ENCODE peak calls at places on chromosomes 12 and 14, in five cellular contexts. One of them, this sample, is unnamed.
A peak's percentile ranks its signal among the peaks of the same experiment; 100 is the strongest.

GRCh38 chr12:47075192-47076084 is 4.0 kb upstream of the PCED1B start:
- DNase-seq in activated CD4-positive, alpha-beta T cell treated with anti-CD3 and anti-CD28 coated beads, Interleukin-2, amount 10 ng/mL, durations not matched to agents 7 days and 5 days: no peak
- DNase-seq in OCI-LY7: no peak
- DNase-seq in HFF-Myc: no peak
- DNase-seq in activated T-cell treated with anti-CD3 and anti-CD28 coated beads, Interleukin-2, amount 50 U/mL, for 72 hours: no peak
- DNase-seq in this sample: no peak

GRCh38 chr14:104394606-104394910 is 185.0 kb upstream of the C14orf180 start:
- DNase-seq in activated CD4-positive, alpha-beta T cell treated with anti-CD3 and anti-CD28 coated beads, Interleukin-2, amount 10 ng/mL, durations not matched to agents 7 days and 5 days: no peak
- DNase-seq in OCI-LY7: peak; percentile 55
- DNase-seq in HFF-Myc: no peak
- DNase-seq in activated T-cell treated with anti-CD3 and anti-CD28 coated beads, Interleukin-2, amount 50 U/mL, for 72 hours: no peak
- DNase-seq in this sample: no peak

GRCh38 chr14:68278568-68279436 is 459.2 kb downstream of the RAD51B start:
- DNase-seq in activated CD4-positive, alpha-beta T cell treated with anti-CD3 and anti-CD28 coated beads, Interleukin-2, amount 10 ng/mL, durations not matched to agents 7 days and 5 days: no peak
- DNase-seq in OCI-LY7: no peak
- DNase-seq in HFF-Myc: peak; percentile 43
- DNase-seq in activated T-cell treated with anti-CD3 and anti-CD28 coated beads, Interleukin-2, amount 50 U/mL, for 72 hours: no peak
- DNase-seq in this sample: no peak

GRCh38 chr14:73870525-73871235 is 16.0 kb upstream of the ZNF410 start:
- DNase-seq in activated CD4-positive, alpha-beta T cell treated with anti-CD3 and anti-CD28 coated beads, Interleukin-2, amount 10 ng/mL, durations not matched to agents 7 days and 5 days: no peak
- DNase-seq in OCI-LY7: no peak
- DNase-seq in HFF-Myc: no peak
- DNase-seq in activated T-cell treated with anti-CD3 and anti-CD28 coated beads, Interleukin-2, amount 50 U/mL, for 72 hours: no peak
- DNase-seq in this sample: no peak

GRCh38 chr14:56131004-56131864 is 13.0 kb downstream of the PELI2 start:
- DNase-seq in activated CD4-positive, alpha-beta T cell treated with anti-CD3 and anti-CD28 coated beads, Interleukin-2, amount 10 ng/mL, durations not matched to agents 7 days and 5 days: no peak
- DNase-seq in OCI-LY7: no peak
- DNase-seq in HFF-Myc: no peak
- DNase-seq in activated T-cell treated with anti-CD3 and anti-CD28 coated beads, Interleukin-2, amount 50 U/mL, for 72 hours: peak; percentile 21
- DNase-seq in this sample: no peak

GRCh38 chr14:36935976-36936678 is 236.3 kb downstream of the SLC25A21 start:
- DNase-seq in activated CD4-positive, alpha-beta T cell treated with anti-CD3 and anti-CD28 coated beads, Interleukin-2, amount 10 ng/mL, durations not matched to agents 7 days and 5 days: no peak
- DNase-seq in OCI-LY7: no peak
- DNase-seq in HFF-Myc: no peak
- DNase-seq in activated T-cell treated with anti-CD3 and anti-CD28 coated beads, Interleukin-2, amount 50 U/mL, for 72 hours: no peak
- DNase-seq in this sample: no peak

GRCh38 chr12:98758331-98758730 is 113.2 kb downstream of the APAF1 start:
- DNase-seq in activated CD4-positive, alpha-beta T cell treated with anti-CD3 and anti-CD28 coated beads, Interleukin-2, amount 10 ng/mL, durations not matched to agents 7 days and 5 days: no peak
- DNase-seq in OCI-LY7: no peak
- DNase-seq in HFF-Myc: no peak
- DNase-seq in activated T-cell treated with anti-CD3 and anti-CD28 coated beads, Interleukin-2, amount 50 U/mL, for 72 hours: no peak
- DNase-seq in this sample: no peak

GRCh38 chr12:22625671-22626251 is 790 bp downstream of the ETNK1 start:
- DNase-seq in activated CD4-positive, alpha-beta T cell treated with anti-CD3 and anti-CD28 coated beads, Interleukin-2, amount 10 ng/mL, durations not matched to agents 7 days and 5 days: peak; percentile 37
- DNase-seq in OCI-LY7: peak; percentile 36
- DNase-seq in HFF-Myc: peak; percentile 17
- DNase-seq in activated T-cell treated with anti-CD3 and anti-CD28 coated beads, Interleukin-2, amount 50 U/mL, for 72 hours: peak; percentile 39
- DNase-seq in this sample: no peak

GRCh38 chr12:80186727-80187217 is 87.4 kb downstream of the OTOGL start:
- DNase-seq in activated CD4-positive, alpha-beta T cell treated with anti-CD3 and anti-CD28 coated beads, Interleukin-2, amount 10 ng/mL, durations not matched to agents 7 days and 5 days: peak; percentile 55
- DNase-seq in OCI-LY7: peak; percentile 50
- DNase-seq in HFF-Myc: peak; percentile 97
- DNase-seq in activated T-cell treated with anti-CD3 and anti-CD28 coated beads, Interleukin-2, amount 50 U/mL, for 72 hours: peak; percentile 6
- DNase-seq in this sample: peak; percentile 65

GRCh38 chr14:21978184-21978998 is 304.8 kb upstream of the OR4E1 start:
- DNase-seq in activated CD4-positive, alpha-beta T cell treated with anti-CD3 and anti-CD28 coated beads, Interleukin-2, amount 10 ng/mL, durations not matched to agents 7 days and 5 days: peak; percentile 79
- DNase-seq in OCI-LY7: peak; percentile 66
- DNase-seq in HFF-Myc: no peak
- DNase-seq in activated T-cell treated with anti-CD3 and anti-CD28 coated beads, Interleukin-2, amount 50 U/mL, for 72 hours: peak; percentile 73
- DNase-seq in this sample: no peak

GRCh38 chr14:99619873-99620834 is 16.1 kb upstream of the CCDC85C start:
- DNase-seq in activated CD4-positive, alpha-beta T cell treated with anti-CD3 and anti-CD28 coated beads, Interleukin-2, amount 10 ng/mL, durations not matched to agents 7 days and 5 days: no peak
- DNase-seq in OCI-LY7: no peak
- DNase-seq in HFF-Myc: no peak
- DNase-seq in activated T-cell treated with anti-CD3 and anti-CD28 coated beads, Interleukin-2, amount 50 U/mL, for 72 hours: no peak
- DNase-seq in this sample: no peak

GRCh38 chr14:37019488-37019887 is 152.9 kb downstream of the SLC25A21 start:
- DNase-seq in activated CD4-positive, alpha-beta T cell treated with anti-CD3 and anti-CD28 coated beads, Interleukin-2, amount 10 ng/mL, durations not matched to agents 7 days and 5 days: no peak
- DNase-seq in OCI-LY7: peak; percentile 5
- DNase-seq in HFF-Myc: no peak
- DNase-seq in activated T-cell treated with anti-CD3 and anti-CD28 coated beads, Interleukin-2, amount 50 U/mL, for 72 hours: no peak
- DNase-seq in this sample: no peak

GRCh38 chr14:50311337-50311973 is 574 bp downstream of the L2HGDH start:
- DNase-seq in activated CD4-positive, alpha-beta T cell treated with anti-CD3 and anti-CD28 coated beads, Interleukin-2, amount 10 ng/mL, durations not matched to agents 7 days and 5 days: no peak
- DNase-seq in OCI-LY7: no peak
- DNase-seq in HFF-Myc: no peak
- DNase-seq in activated T-cell treated with anti-CD3 and anti-CD28 coated beads, Interleukin-2, amount 50 U/mL, for 72 hours: no peak
- DNase-seq in this sample: no peak

GRCh38 chr12:8554451-8555195 is 13.9 kb upstream of the CLEC4E start:
- DNase-seq in activated CD4-positive, alpha-beta T cell treated with anti-CD3 and anti-CD28 coated beads, Interleukin-2, amount 10 ng/mL, durations not matched to agents 7 days and 5 days: no peak
- DNase-seq in OCI-LY7: no peak
- DNase-seq in HFF-Myc: peak; percentile 5
- DNase-seq in activated T-cell treated with anti-CD3 and anti-CD28 coated beads, Interleukin-2, amount 50 U/mL, for 72 hours: no peak
- DNase-seq in this sample: no peak

GRCh38 chr14:60002819-60003492 is 83.0 kb downstream of the LRRC9 start:
- DNase-seq in activated CD4-positive, alpha-beta T cell treated with anti-CD3 and anti-CD28 coated beads, Interleukin-2, amount 10 ng/mL, durations not matched to agents 7 days and 5 days: no peak
- DNase-seq in OCI-LY7: no peak
- DNase-seq in HFF-Myc: no peak
- DNase-seq in activated T-cell treated with anti-CD3 and anti-CD28 coated beads, Interleukin-2, amount 50 U/mL, for 72 hours: no peak
- DNase-seq in this sample: no peak

GRCh38 chr12:2339022-2339431 is 286.2 kb downstream of the CACNA1C start:
- DNase-seq in activated CD4-positive, alpha-beta T cell treated with anti-CD3 and anti-CD28 coated beads, Interleukin-2, amount 10 ng/mL, durations not matched to agents 7 days and 5 days: no peak
- DNase-seq in OCI-LY7: no peak
- DNase-seq in HFF-Myc: no peak
- DNase-seq in activated T-cell treated with anti-CD3 and anti-CD28 coated beads, Interleukin-2, amount 50 U/mL, for 72 hours: no peak
- DNase-seq in this sample: no peak

GRCh38 chr14:59438148-59438766 is 26.9 kb downstream of the GPR135 start:
- DNase-seq in activated CD4-positive, alpha-beta T cell treated with anti-CD3 and anti-CD28 coated beads, Interleukin-2, amount 10 ng/mL, durations not matched to agents 7 days and 5 days: no peak
- DNase-seq in OCI-LY7: no peak
- DNase-seq in HFF-Myc: no peak
- DNase-seq in activated T-cell treated with anti-CD3 and anti-CD28 coated beads, Interleukin-2, amount 50 U/mL, for 72 hours: no peak
- DNase-seq in this sample: no peak

GRCh38 chr14:85702937-85703336 is 173.0 kb downstream of the FLRT2 start:
- DNase-seq in activated CD4-positive, alpha-beta T cell treated with anti-CD3 and anti-CD28 coated beads, Interleukin-2, amount 10 ng/mL, durations not matched to agents 7 days and 5 days: no peak
- DNase-seq in OCI-LY7: no peak
- DNase-seq in HFF-Myc: no peak
- DNase-seq in activated T-cell treated with anti-CD3 and anti-CD28 coated beads, Interleukin-2, amount 50 U/mL, for 72 hours: no peak
- DNase-seq in this sample: no peak

GRCh38 chr14:37197421-37198272 is at the start of gene MIPOL1:
- DNase-seq in activated CD4-positive, alpha-beta T cell treated with anti-CD3 and anti-CD28 coated beads, Interleukin-2, amount 10 ng/mL, durations not matched to agents 7 days and 5 days: peak; percentile 7
- DNase-seq in OCI-LY7: no peak
- DNase-seq in HFF-Myc: peak; percentile 27
- DNase-seq in activated T-cell treated with anti-CD3 and anti-CD28 coated beads, Interleukin-2, amount 50 U/mL, for 72 hours: peak; percentile 16
- DNase-seq in this sample: peak; percentile 20

GRCh38 chr12:25949343-25949742 is 9.1 kb upstream of the RASSF8 start:
- DNase-seq in activated CD4-positive, alpha-beta T cell treated with anti-CD3 and anti-CD28 coated beads, Interleukin-2, amount 10 ng/mL, durations not matched to agents 7 days and 5 days: no peak
- DNase-seq in OCI-LY7: no peak
- DNase-seq in HFF-Myc: no peak
- DNase-seq in activated T-cell treated with anti-CD3 and anti-CD28 coated beads, Interleukin-2, amount 50 U/mL, for 72 hours: no peak
- DNase-seq in this sample: no peak

GRCh38 chr14:99129211-99129696 is 142.7 kb downstream of the BCL11B start:
- DNase-seq in activated CD4-positive, alpha-beta T cell treated with anti-CD3 and anti-CD28 coated beads, Interleukin-2, amount 10 ng/mL, durations not matched to agents 7 days and 5 days: no peak
- DNase-seq in OCI-LY7: no peak
- DNase-seq in HFF-Myc: no peak
- DNase-seq in activated T-cell treated with anti-CD3 and anti-CD28 coated beads, Interleukin-2, amount 50 U/mL, for 72 hours: no peak
- DNase-seq in this sample: no peak

GRCh38 chr14:72479471-72479931 is 414.4 kb downstream of the DPF3 start:
- DNase-seq in activated CD4-positive, alpha-beta T cell treated with anti-CD3 and anti-CD28 coated beads, Interleukin-2, amount 10 ng/mL, durations not matched to agents 7 days and 5 days: no peak
- DNase-seq in OCI-LY7: no peak
- DNase-seq in HFF-Myc: no peak
- DNase-seq in activated T-cell treated with anti-CD3 and anti-CD28 coated beads, Interleukin-2, amount 50 U/mL, for 72 hours: peak; percentile 15
- DNase-seq in this sample: no peak

GRCh38 chr12:11787921-11788849 is 138.7 kb downstream of the ETV6 start:
- DNase-seq in activated CD4-positive, alpha-beta T cell treated with anti-CD3 and anti-CD28 coated beads, Interleukin-2, amount 10 ng/mL, durations not matched to agents 7 days and 5 days: no peak
- DNase-seq in OCI-LY7: peak; percentile 66
- DNase-seq in HFF-Myc: no peak
- DNase-seq in activated T-cell treated with anti-CD3 and anti-CD28 coated beads, Interleukin-2, amount 50 U/mL, for 72 hours: no peak
- DNase-seq in this sample: no peak

GRCh38 chr12:24918596-24918995 is 30.3 kb downstream of the BCAT1 start:
- DNase-seq in activated CD4-positive, alpha-beta T cell treated with anti-CD3 and anti-CD28 coated beads, Interleukin-2, amount 10 ng/mL, durations not matched to agents 7 days and 5 days: no peak
- DNase-seq in OCI-LY7: no peak
- DNase-seq in HFF-Myc: no peak
- DNase-seq in activated T-cell treated with anti-CD3 and anti-CD28 coated beads, Interleukin-2, amount 50 U/mL, for 72 hours: no peak
- DNase-seq in this sample: no peak

GRCh38 chr12:116048886-116049285 is 228.6 kb downstream of the MED13L start:
- DNase-seq in activated CD4-positive, alpha-beta T cell treated with anti-CD3 and anti-CD28 coated beads, Interleukin-2, amount 10 ng/mL, durations not matched to agents 7 days and 5 days: no peak
- DNase-seq in OCI-LY7: no peak
- DNase-seq in HFF-Myc: no peak
- DNase-seq in activated T-cell treated with anti-CD3 and anti-CD28 coated beads, Interleukin-2, amount 50 U/mL, for 72 hours: no peak
- DNase-seq in this sample: no peak

GRCh38 chr12:65675141-65675621 is 149.1 kb upstream of the HMGA2 start:
- DNase-seq in activated CD4-positive, alpha-beta T cell treated with anti-CD3 and anti-CD28 coated beads, Interleukin-2, amount 10 ng/mL, durations not matched to agents 7 days and 5 days: no peak
- DNase-seq in OCI-LY7: no peak
- DNase-seq in HFF-Myc: no peak
- DNase-seq in activated T-cell treated with anti-CD3 and anti-CD28 coated beads, Interleukin-2, amount 50 U/mL, for 72 hours: no peak
- DNase-seq in this sample: no peak

GRCh38 chr12:106739815-106740552 is 34.5 kb upstream of the RIC8B start:
- DNase-seq in activated CD4-positive, alpha-beta T cell treated with anti-CD3 and anti-CD28 coated beads, Interleukin-2, amount 10 ng/mL, durations not matched to agents 7 days and 5 days: no peak
- DNase-seq in OCI-LY7: no peak
- DNase-seq in HFF-Myc: no peak
- DNase-seq in activated T-cell treated with anti-CD3 and anti-CD28 coated beads, Interleukin-2, amount 50 U/mL, for 72 hours: no peak
- DNase-seq in this sample: no peak

GRCh38 chr12:124318336-124319020 is 23.6 kb downstream of the RFLNA start:
- DNase-seq in activated CD4-positive, alpha-beta T cell treated with anti-CD3 and anti-CD28 coated beads, Interleukin-2, amount 10 ng/mL, durations not matched to agents 7 days and 5 days: no peak
- DNase-seq in OCI-LY7: no peak
- DNase-seq in HFF-Myc: no peak
- DNase-seq in activated T-cell treated with anti-CD3 and anti-CD28 coated beads, Interleukin-2, amount 50 U/mL, for 72 hours: no peak
- DNase-seq in this sample: no peak

GRCh38 chr14:56216631-56217379 is 98.6 kb downstream of the PELI2 start:
- DNase-seq in activated CD4-positive, alpha-beta T cell treated with anti-CD3 and anti-CD28 coated beads, Interleukin-2, amount 10 ng/mL, durations not matched to agents 7 days and 5 days: no peak
- DNase-seq in OCI-LY7: no peak
- DNase-seq in HFF-Myc: no peak
- DNase-seq in activated T-cell treated with anti-CD3 and anti-CD28 coated beads, Interleukin-2, amount 50 U/mL, for 72 hours: no peak
- DNase-seq in this sample: no peak

GRCh38 chr12:46369095-46369473 is 3.5 kb downstream of the SLC38A2 start:
- DNase-seq in activated CD4-positive, alpha-beta T cell treated with anti-CD3 and anti-CD28 coated beads, Interleukin-2, amount 10 ng/mL, durations not matched to agents 7 days and 5 days: no peak
- DNase-seq in OCI-LY7: no peak
- DNase-seq in HFF-Myc: no peak
- DNase-seq in activated T-cell treated with anti-CD3 and anti-CD28 coated beads, Interleukin-2, amount 50 U/mL, for 72 hours: no peak
- DNase-seq in this sample: no peak

GRCh38 chr14:68939893-68940613 is 39.0 kb downstream of the ACTN1 start:
- DNase-seq in activated CD4-positive, alpha-beta T cell treated with anti-CD3 and anti-CD28 coated beads, Interleukin-2, amount 10 ng/mL, durations not matched to agents 7 days and 5 days: no peak
- DNase-seq in OCI-LY7: no peak
- DNase-seq in HFF-Myc: peak; percentile 69
- DNase-seq in activated T-cell treated with anti-CD3 and anti-CD28 coated beads, Interleukin-2, amount 50 U/mL, for 72 hours: no peak
- DNase-seq in this sample: no peak

GRCh38 chr12:110917467-110917866 is 2.9 kb downstream of the MYL2 start:
- DNase-seq in activated CD4-positive, alpha-beta T cell treated with anti-CD3 and anti-CD28 coated beads, Interleukin-2, amount 10 ng/mL, durations not matched to agents 7 days and 5 days: no peak
- DNase-seq in OCI-LY7: no peak
- DNase-seq in HFF-Myc: no peak
- DNase-seq in activated T-cell treated with anti-CD3 and anti-CD28 coated beads, Interleukin-2, amount 50 U/mL, for 72 hours: no peak
- DNase-seq in this sample: no peak

GRCh38 chr12:54285150-54286041 is 4.9 kb downstream of the HNRNPA1 start:
- DNase-seq in activated CD4-positive, alpha-beta T cell treated with anti-CD3 and anti-CD28 coated beads, Interleukin-2, amount 10 ng/mL, durations not matched to agents 7 days and 5 days: no peak
- DNase-seq in OCI-LY7: no peak
- DNase-seq in HFF-Myc: no peak
- DNase-seq in activated T-cell treated with anti-CD3 and anti-CD28 coated beads, Interleukin-2, amount 50 U/mL, for 72 hours: no peak
- DNase-seq in this sample: no peak

GRCh38 chr12:121668750-121669524 is 517 bp downstream of the MORN3 start:
- DNase-seq in activated CD4-positive, alpha-beta T cell treated with anti-CD3 and anti-CD28 coated beads, Interleukin-2, amount 10 ng/mL, durations not matched to agents 7 days and 5 days: peak; percentile 67
- DNase-seq in OCI-LY7: peak; percentile 70
- DNase-seq in HFF-Myc: no peak
- DNase-seq in activated T-cell treated with anti-CD3 and anti-CD28 coated beads, Interleukin-2, amount 50 U/mL, for 72 hours: peak; percentile 56
- DNase-seq in this sample: no peak

GRCh38 chr14:72643317-72643801 is 250.5 kb downstream of the DPF3 start:
- DNase-seq in activated CD4-positive, alpha-beta T cell treated with anti-CD3 and anti-CD28 coated beads, Interleukin-2, amount 10 ng/mL, durations not matched to agents 7 days and 5 days: no peak
- DNase-seq in OCI-LY7: no peak
- DNase-seq in HFF-Myc: peak; percentile 94
- DNase-seq in activated T-cell treated with anti-CD3 and anti-CD28 coated beads, Interleukin-2, amount 50 U/mL, for 72 hours: no peak
- DNase-seq in this sample: no peak

GRCh38 chr14:105862581-105863239 is 336.3 kb downstream of the TMEM121 start:
- DNase-seq in activated CD4-positive, alpha-beta T cell treated with anti-CD3 and anti-CD28 coated beads, Interleukin-2, amount 10 ng/mL, durations not matched to agents 7 days and 5 days: no peak
- DNase-seq in OCI-LY7: peak; percentile 80
- DNase-seq in HFF-Myc: no peak
- DNase-seq in activated T-cell treated with anti-CD3 and anti-CD28 coated beads, Interleukin-2, amount 50 U/mL, for 72 hours: no peak
- DNase-seq in this sample: no peak

This sample was measured in iPS DF 19.7.